ENCODE peak calls at places on chromosomes 16 and 17, in nine cellular contexts. Q is neural progenitor cell; U is body of pancreas; Y is stimulated activated CD8-positive, alpha-beta memory T cell treated with anti-CD3 and anti-CD28 coated beads, Interleukin-4, amount 100 ng/mL, for 1 hour; G is NCI-H2081; Z is CD4-positive, alpha-beta T cell; X is adipocyte; E is GM12865; R is left lung. K is an unnamed sample.

GRCh38 chr16:87527055-87527724 is 34.4 kb upstream of the ZCCHC14 start:
- DNase-seq in E (no peak), X (no peak), R (no peak), G (no peak), U (no peak), Q (no peak), Z (no peak), Y (no peak), K (no peak)

GRCh38 chr16:73887895-73888294 is 408.7 kb upstream of the PSMD7 start:
- DNase-seq in X (no peak), G (no peak), Q (no peak), U (no peak), Z (no peak), Y (no peak), E (no peak), R (no peak), K (no peak)

GRCh38 chr16:56732832-56733231 is 2.9 kb downstream of the NUP93 start:
- DNase-seq in E (peak), U (no peak), X (no peak), Y (no peak), Q (no peak), R (no peak), G (no peak), Z (no peak), K (no peak)

GRCh38 chr17:75110307-75110937 is 653 bp downstream of the ARMC7 start:
- DNase-seq in Z (no peak), U (peak), X (peak), Y (no peak), G (no peak), Q (peak), R (no peak), E (peak), K (peak)

GRCh38 chr17:1197379-1197778 is 17.6 kb upstream of the ABR start:
- DNase-seq in Q (no peak), G (no peak), X (peak), R (peak), E (peak), Z (no peak), Y (no peak), U (no peak), K (no peak)

GRCh38 chr17:49063652-49064051 is 66.5 kb downstream of the IGF2BP1 start:
- DNase-seq in Y (no peak), E (no peak), X (peak), U (no peak), R (no peak), G (no peak), Q (no peak), Z (no peak), K (no peak)

GRCh38 chr17:40772101-40772500 is at the start of gene KRT26:
- DNase-seq in G (no peak), R (no peak), Y (no peak), Z (no peak), X (no peak), U (no peak), E (no peak), Q (no peak), K (no peak)

GRCh38 chr16:22624038-22624656 is 113.5 kb downstream of the NPIPB5 start:
- DNase-seq in U (no peak), Q (no peak), E (no peak), G (peak), Z (no peak), R (peak), Y (no peak), X (no peak), K (no peak)

GRCh38 chr16:87407511-87408112 is 15.5 kb downstream of the MAP1LC3B start:
- DNase-seq in U (peak), Z (no peak), R (peak), Y (no peak), E (peak), G (no peak), X (no peak), Q (no peak), K (no peak)

GRCh38 chr16:88769617-88770458 is 15.2 kb downstream of the PIEZO1 start:
- DNase-seq in R (no peak), E (peak), Y (no peak), X (no peak), U (peak), Z (no peak), Q (peak), G (no peak), K (no peak)

K was measured in cardiac muscle cell.